ENCODE peak calls at places on chromosome 21, in nine cellular contexts. T is prostate gland, A is transverse colon, F is breast epithelium, C is heart right ventricle, W is spleen, D is endodermal cell, G is body of pancreas, R is ovary. B is an unnamed sample. For H3K27me3 and H3K4me1, the result is how much of the 10 kb centered on the place peaks cover.

GRCh38 chr21:18499761-18500376 is 96.3 kb upstream of the TMPRSS15 start:
- DNase-seq in G (peak), A (peak), R (no peak), F (no peak), D (peak), W (no peak), C (no peak), T (no peak), B (peak)

GRCh38 chr21:42533306-42533962 is 19.8 kb downstream of the SLC37A1 start:
- DNase-seq in F (no peak), R (no peak), A (peak), T (no peak), D (peak), G (no peak), W (no peak), C (no peak), B (no peak)

GRCh38 chr21:41171210-41171609 is 3.2 kb downstream of the BACE2 start:
- DNase-seq in C (no peak), A (peak), D (no peak), G (peak), T (peak), W (no peak), R (no peak), F (peak), B (peak)

GRCh38 chr21:41821081-41821755 is 54.4 kb upstream of the RIPK4 start:
- DNase-seq in G (no peak), W (peak), T (no peak), F (no peak), R (no peak), C (no peak), A (no peak), D (no peak), B (no peak)

GRCh38 chr21:15192243-15192642 is 127.4 kb upstream of the NRIP1 start:
- DNase-seq in F (no peak), G (no peak), C (no peak), T (peak), W (no peak), R (no peak), A (no peak), D (no peak), B (peak)

GRCh38 chr21:31710586-31710985 is 21.3 kb downstream of the SCAF4 start:
- DNase-seq in T (no peak), R (no peak), D (no peak), A (no peak), C (no peak), G (no peak), W (no peak), F (no peak), B (no peak)

GRCh38 chr21:25171438-25171837 is 435.8 kb downstream of the MRPL39 start:
- DNase-seq in T (no peak), W (no peak), A (no peak), D (no peak), G (no peak), F (no peak), C (no peak), R (no peak), B (no peak)

GRCh38 chr21:15667010-15667409 is 62.8 kb upstream of the USP25 start:
- DNase-seq in W (no peak), T (no peak), C (no peak), F (no peak), G (no peak), R (no peak), A (no peak), D (no peak), B (no peak)

DNA sequence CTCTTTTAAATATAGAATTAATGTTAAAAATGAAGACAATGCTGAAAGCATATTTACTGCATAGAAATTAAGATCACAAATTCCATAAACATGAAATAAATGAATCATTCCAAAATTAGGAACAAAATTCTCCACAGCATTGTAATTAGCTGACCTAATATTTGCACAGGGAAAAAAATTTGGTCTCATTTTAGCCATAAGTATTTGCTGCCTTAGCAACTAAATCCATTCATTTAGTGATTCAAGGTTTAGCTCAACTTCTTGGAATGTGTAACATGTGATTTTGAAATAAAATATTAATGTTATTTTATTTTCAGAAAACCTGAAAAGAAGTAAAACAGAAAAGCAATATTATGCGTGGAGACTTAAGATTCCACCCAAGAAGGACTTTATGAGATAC is 25.5 kb downstream of the ADAMTS5 start:
- DNase-seq in F (no peak), A (no peak), W (no peak), C (no peak), D (no peak), T (no peak), G (no peak), R (no peak), B (no peak)
- H3K27me3 ChIP-seq in F (under half), A (under half), W (under half), C (under half), D (under half), T (under half), G (under half), R (under half), B (under half)

GRCh38 chr21:35044128-35044527 is 5.0 kb downstream of the RUNX1 start:
- DNase-seq in T (no peak), G (no peak), W (no peak), D (no peak), F (no peak), C (no peak), A (peak), R (no peak), B (peak)
- H3K4me1 ChIP-seq in T (under half), G (under half), W (half or more), D (under half), F (under half), C (under half), A (under half), R (under half), B (under half)

GRCh38 chr21:44506279-44507255 is 33.4 kb downstream of the KRTAP10-1 start:
- DNase-seq in R (no peak), G (no peak), D (no peak), C (no peak), T (no peak), F (no peak), A (no peak), W (no peak), B (no peak)

GRCh38 chr21:44507673-44508425 is 32.1 kb downstream of the KRTAP10-1 start:
- DNase-seq in C (no peak), R (no peak), T (no peak), D (no peak), G (no peak), W (no peak), A (no peak), F (no peak), B (no peak)

GRCh38 chr21:44508426-44508710 is 31.6 kb downstream of the KRTAP10-1 start:
- DNase-seq in T (no peak), A (no peak), C (no peak), W (no peak), R (no peak), G (no peak), D (no peak), F (no peak), B (no peak)

GRCh38 chr21:44503901-44504399 is 36.0 kb downstream of the KRTAP10-1 start:
- DNase-seq in C (no peak), F (no peak), W (peak), G (no peak), D (no peak), T (no peak), A (no peak), R (no peak), B (no peak)

DNA sequence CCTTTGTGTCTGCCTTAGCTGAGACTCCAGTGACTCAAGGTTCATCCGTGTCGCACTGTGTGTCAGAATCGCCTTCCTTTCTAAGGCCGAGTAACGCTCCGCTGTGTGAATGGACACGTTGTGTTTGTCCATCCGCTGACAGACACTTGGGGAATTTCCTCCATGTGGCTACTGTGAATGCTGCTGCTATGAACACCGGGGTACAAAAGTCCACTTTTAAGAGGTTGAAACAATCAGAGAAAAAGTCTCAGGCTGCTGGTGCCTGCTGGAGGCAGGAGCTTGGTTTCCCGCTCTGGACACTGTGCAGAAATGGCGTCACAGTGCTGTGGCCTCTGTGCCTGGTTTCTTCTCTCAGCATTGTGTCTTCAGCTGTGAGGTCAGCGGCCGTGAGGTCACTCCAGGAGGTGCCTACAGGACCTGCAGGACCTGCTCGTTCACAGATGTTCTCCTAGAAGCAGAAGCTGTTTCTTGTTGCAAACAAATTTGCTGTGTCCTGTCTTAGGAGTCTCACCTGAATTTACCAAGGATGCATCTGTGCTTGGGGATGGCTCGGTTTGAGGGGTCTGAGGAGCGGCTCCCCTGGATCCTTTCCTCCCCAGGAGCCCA is 34.2 kb downstream of the KRTAP10-1 start:
- DNase-seq in A (no peak), F (no peak), R (no peak), D (no peak), C (no peak), W (no peak), G (no peak), T (no peak), B (peak)
- H3K27me3 ChIP-seq in A (under half), F (under half), R (under half), D (under half), C (under half), W (under half), G (under half), T (under half), B (under half)

DNA sequence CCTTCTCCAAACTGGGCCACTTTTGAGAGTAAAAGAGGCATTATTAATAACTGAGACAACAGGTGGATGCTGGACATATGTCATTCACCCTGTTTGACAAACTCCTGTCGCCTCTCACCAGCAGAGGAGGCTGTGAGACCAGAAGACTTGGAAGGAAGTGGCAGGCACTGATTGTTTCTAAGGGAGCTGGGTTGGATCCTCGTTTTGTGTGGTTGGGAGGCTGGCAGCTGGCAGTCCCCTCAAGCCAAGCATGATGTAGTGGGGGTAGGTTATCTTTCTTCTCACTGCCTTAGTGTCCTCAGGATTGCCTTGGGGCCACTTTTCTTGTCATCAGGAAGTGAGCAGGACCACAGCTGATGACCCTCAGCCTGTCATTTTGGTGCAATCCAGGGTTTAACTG is 86.5 kb upstream of the KCNJ15 start:
- DNase-seq in D (peak), A (no peak), W (no peak), F (no peak), G (no peak), R (no peak), T (peak), C (no peak), B (no peak)
- H3K4me1 ChIP-seq in D (under half), A (under half), W (under half), F (under half), G (under half), R (under half), T (under half), C (under half), B (under half)

DNA sequence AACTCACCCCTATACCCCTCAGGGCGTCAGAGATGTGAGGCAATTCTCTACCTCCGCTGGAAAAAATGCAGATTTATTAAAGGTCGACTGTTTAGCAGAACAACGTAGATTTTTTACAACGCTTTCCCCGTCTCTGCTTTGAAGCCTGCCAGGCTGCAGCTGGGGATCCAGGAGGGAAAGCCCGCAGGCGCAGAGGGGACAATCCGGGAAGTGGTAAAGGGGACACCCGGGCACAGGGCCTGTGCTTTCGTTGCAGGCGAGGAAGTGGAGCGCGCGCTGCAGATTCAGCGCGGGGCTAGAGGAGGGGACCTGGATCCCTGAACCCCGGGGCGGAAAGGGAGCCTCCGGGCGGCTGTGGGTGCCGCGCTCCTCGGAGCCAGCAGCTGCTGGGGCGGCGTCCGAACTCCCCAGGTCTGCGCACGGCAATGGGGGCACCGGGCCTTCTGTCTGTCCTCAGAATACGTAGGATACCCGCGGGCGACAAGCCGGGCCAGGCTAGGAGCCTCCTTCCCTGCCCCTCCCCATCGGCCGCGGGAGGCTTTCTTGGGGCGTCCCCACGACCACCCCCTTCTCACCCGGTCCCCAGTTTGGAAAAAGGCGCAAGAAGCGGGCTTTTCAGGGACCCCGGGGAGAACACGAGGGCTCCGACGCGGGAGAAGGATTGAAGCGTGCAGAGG is 5.5 kb downstream of the SIM2 start:
- DNase-seq in T (no peak), D (no peak), A (no peak), C (no peak), G (no peak), R (no peak), W (no peak), F (no peak), B (no peak)
- H3K27me3 ChIP-seq in T (under half), D (half or more), A (half or more), C (half or more), G (half or more), R (under half), W (half or more), F (half or more), B (under half)